ENCODE peak calls at places on chromosomes 4 and X, in four cellular contexts. P is ovary, O is RPMI8226, W is NCI-H748 treated with DMSO at 0.1 percent for 48 hours. M is an unnamed sample.

GRCh38 chr4:73612032-73612431 is 8.2 kb downstream of the RASSF6 start:
- DNase-seq in P (no peak), O (no peak), W (no peak), M (no peak)

GRCh38 chr4:68249434-68249833 is 3.9 kb upstream of the TMPRSS11B start:
- DNase-seq in P (no peak), O (no peak), W (no peak), M (no peak)

GRCh38 chrX:136714626-136715599 is 65.8 kb downstream of the ARHGEF6 start:
- DNase-seq in P (no peak), O (peak), W (no peak), M (no peak)

GRCh38 chr4:7347981-7348380 is 86.7 kb downstream of the PSAPL1 start:
- DNase-seq in P (no peak), O (no peak), W (no peak), M (no peak)

GRCh38 chr4:139552908-139553307 is 3.1 kb downstream of the SETD7 start:
- DNase-seq in P (no peak), O (no peak), W (no peak), M (no peak)

GRCh38 chr4:76434901-76435688 is at the start of gene SHROOM3:
- DNase-seq in P (no peak), O (peak), W (no peak), M (no peak)

GRCh38 chr4:158936238-158936637 is 166.6 kb upstream of the RAPGEF2 start:
- DNase-seq in P (no peak), O (no peak), W (no peak), M (no peak)

GRCh38 chrX:1582686-1583437 is 8.5 kb upstream of the AKAP17A start:
- DNase-seq in P (no peak), O (peak), W (peak), M (no peak)

GRCh38 chr4:140186651-140187315 is 32.8 kb upstream of the MAML3 start:
- DNase-seq in P (no peak), O (peak), W (no peak), M (no peak)

GRCh38 chrX:23954396-23954795 is 46.6 kb downstream of the CXorf58 start:
- DNase-seq in P (no peak), O (no peak), W (no peak), M (no peak)

GRCh38 chrX:40168183-40169015 is 70.6 kb upstream of the BCOR start:
- DNase-seq in P (peak), O (no peak), W (no peak), M (no peak)

GRCh38 chr4:124810814-124811213 is 98.3 kb upstream of the ANKRD50 start:
- DNase-seq in P (no peak), O (no peak), W (no peak), M (no peak)

GRCh38 chr4:19164334-19164733 is 1087.4 kb upstream of the SLIT2 start:
- DNase-seq in P (no peak), O (peak), W (no peak), M (no peak)

GRCh38 chrX:130896816-130897508 is 6.0 kb downstream of the ENOX2 start:
- DNase-seq in P (no peak), O (no peak), W (no peak), M (no peak)

GRCh38 chrX:56783450-56783831 is 54.4 kb downstream of the NBDY start:
- DNase-seq in P (peak), O (no peak), W (no peak), M (no peak)

GRCh38 chr4:137635108-137635507 is 102.8 kb upstream of the PCDH18 start:
- DNase-seq in P (no peak), O (no peak), W (no peak), M (no peak)

GRCh38 chr4:15402974-15403373 is 24.9 kb upstream of the C1QTNF7 start:
- DNase-seq in P (no peak), O (no peak), W (no peak), M (no peak)

GRCh38 chr4:8021796-8022195 is 82.1 kb upstream of the AFAP1 start:
- DNase-seq in P (no peak), O (no peak), W (no peak), M (no peak)

GRCh38 chrX:48574270-48575266 is at the start of gene RBM3:
- DNase-seq in P (peak), O (peak), W (peak), M (peak)

GRCh38 chr4:30837131-30837539 is 117.0 kb downstream of the PCDH7 start:
- DNase-seq in P (no peak), O (no peak), W (no peak), M (no peak)

GRCh38 chr4:81786063-81786763 is 314.5 kb upstream of the RASGEF1B start:
- DNase-seq in P (no peak), O (peak), W (peak), M (no peak)

GRCh38 chr4:105113800-105114199 is 32.9 kb upstream of the TET2 start:
- DNase-seq in P (no peak), O (no peak), W (no peak), M (no peak)

GRCh38 chr4:13547563-13548041 is 3.3 kb upstream of the NKX3-2 start:
- DNase-seq in P (no peak), O (peak), W (peak), M (no peak)

GRCh38 chr4:2186133-2186864 is 55.6 kb downstream of the HAUS3 start:
- DNase-seq in P (no peak), O (peak), W (peak), M (no peak)

GRCh38 chrX:39823848-39824247 is 273.9 kb downstream of the BCOR start:
- DNase-seq in P (no peak), O (no peak), W (no peak), M (no peak)

GRCh38 chr4:157781361-157781760 is 391.5 kb downstream of the GASK1B start:
- DNase-seq in P (no peak), O (no peak), W (no peak), M (no peak)

GRCh38 chr4:85909851-85910250 is 434.9 kb downstream of the ARHGAP24 start:
- DNase-seq in P (no peak), O (peak), W (no peak), M (no peak)

GRCh38 chr4:13989496-13989895 is 362.0 kb upstream of the BOD1L1 start:
- DNase-seq in P (no peak), O (no peak), W (no peak), M (no peak)

GRCh38 chr4:25807101-25807728 is 55.6 kb downstream of the SEL1L3 start:
- DNase-seq in P (no peak), O (no peak), W (no peak), M (no peak)

GRCh38 chrX:78769356-78769755 is 21.8 kb downstream of the LPAR4 start:
- DNase-seq in P (no peak), O (no peak), W (no peak), M (no peak)

GRCh38 chr4:186757696-186758330 is 34.2 kb upstream of the FAT1 start:
- DNase-seq in P (no peak), O (no peak), W (no peak), M (no peak)

GRCh38 chr4:185165605-185166063 is 22.6 kb downstream of the SLC25A4 start:
- DNase-seq in P (no peak), O (no peak), W (no peak), M (peak)

GRCh38 chr4:39435875-39436563 is 22.7 kb downstream of the RPL9 start:
- DNase-seq in P (no peak), O (no peak), W (no peak), M (no peak)

GRCh38 chrX:19893722-19894121 is 6.3 kb upstream of the SH3KBP1 start:
- DNase-seq in P (no peak), O (no peak), W (no peak), M (peak)

GRCh38 chr4:120921456-120922389 is 803 bp downstream of the PRDM5 start:
- DNase-seq in P (peak), O (peak), W (no peak), M (no peak)

GRCh38 chr4:83535520-83535944 is 376 bp upstream of the GPAT3 start:
- DNase-seq in P (peak), O (peak), W (peak), M (no peak)

GRCh38 chr4:80006935-80007744 is 65.9 kb downstream of the ANTXR2 start:
- DNase-seq in P (no peak), O (peak), W (no peak), M (no peak)

GRCh38 chr4:66946761-66947160 is 598.5 kb downstream of the CENPC start:
- DNase-seq in P (no peak), O (peak), W (no peak), M (no peak)

M was measured in AG04449.